ENCODE peak calls at places on chromosomes 3 and 15, in nine cellular contexts. D is activated T-cell treated with anti-CD3 and anti-CD28 coated beads for 1 hour, Y is M059J, C is tibial nerve, G is substantia nigra, T is NCI-H460, R is T-helper 2 cell, Q is right cardiac atrium, B is adrenal gland. J is an unnamed sample.

GRCh38 chr15:50353251-50353998 is 1.6 kb downstream of the GABPB1 start:
- DNase-seq in Q (no peak), R (no peak), G (no peak), D (no peak), C (no peak), B (no peak), T (no peak), Y (peak; percentile 84), J (no peak)

GRCh38 chr3:14297305-14297704 is 105.1 kb upstream of the SLC6A6 start:
- DNase-seq in D (no peak), T (no peak), R (no peak), Y (no peak), B (no peak), C (no peak), G (no peak), Q (no peak), J (no peak)

GRCh38 chr3:41111011-41111410 is 88.3 kb upstream of the CTNNB1 start:
- DNase-seq in R (no peak), G (no peak), Q (no peak), B (no peak), T (no peak), D (no peak), C (no peak), Y (no peak), J (no peak)

GRCh38 chr15:80906159-80906775 is 83.4 kb downstream of the MESD start:
- DNase-seq in Q (no peak), T (no peak), B (peak; percentile 32), G (no peak), C (no peak), Y (peak; percentile 87), R (no peak), D (no peak), J (no peak)

GRCh38 chr15:98649621-98649995 is 1.3 kb downstream of the IGF1R start:
- DNase-seq in T (no peak), B (peak; percentile 47), R (no peak), Y (peak; percentile 31), C (no peak), G (no peak), Q (peak; percentile 83), D (peak; percentile 44), J (peak; percentile 30)

GRCh38 chr15:52233405-52233804 is 42.2 kb upstream of the GNB5 start:
- DNase-seq in T (no peak), Q (no peak), G (no peak), D (no peak), C (no peak), Y (no peak), R (no peak), B (no peak), J (no peak)

GRCh38 chr3:152858170-152858800 is 23.4 kb downstream of the P2RY1 start:
- DNase-seq in B (no peak), Y (no peak), Q (no peak), C (no peak), T (no peak), R (no peak), D (no peak), G (no peak), J (no peak)

GRCh38 chr3:119240101-119240581 is 537 bp downstream of the B4GALT4 start:
- DNase-seq in D (no peak), R (no peak), G (no peak), Y (peak; percentile 40), Q (no peak), B (peak; percentile 49), C (no peak), T (no peak), J (no peak)

GRCh38 chr3:16183601-16184270 is 9.3 kb downstream of the GALNT15 start:
- DNase-seq in T (no peak), D (no peak), R (no peak), B (peak; percentile 53), Q (no peak), G (no peak), Y (peak; percentile 83), C (no peak), J (no peak)

GRCh38 chr15:99275061-99275460 is 23.8 kb downstream of the LRRC28 start:
- DNase-seq in T (no peak), G (no peak), Y (no peak), C (no peak), B (no peak), Q (no peak), D (no peak), R (no peak), J (no peak)

GRCh38 chr3:41681479-41681878 is 280.4 kb downstream of the ULK4 start:
- DNase-seq in D (no peak), T (peak; percentile 41), C (no peak), B (no peak), Y (peak; percentile 96), Q (no peak), R (no peak), G (no peak), J (no peak)

GRCh38 chr15:65690778-65691177 is 69.0 kb downstream of the SLC24A1 start:
- DNase-seq in C (no peak), T (no peak), G (no peak), B (no peak), Y (no peak), R (no peak), D (no peak), Q (no peak), J (no peak)

GRCh38 chr3:16801698-16802097 is 83.1 kb upstream of the PLCL2 start:
- DNase-seq in Q (no peak), Y (peak; percentile 40), G (no peak), D (no peak), T (no peak), C (no peak), B (no peak), R (no peak), J (no peak)

GRCh38 chr3:57587946-57588345 is 9.2 kb downstream of the ARF4 start:
- DNase-seq in C (no peak), Y (no peak), Q (no peak), B (no peak), R (no peak), D (no peak), T (no peak), G (no peak), J (no peak)

GRCh38 chr3:31920310-31920709 is 60.8 kb downstream of the OSBPL10 start:
- DNase-seq in C (no peak), G (no peak), T (no peak), R (no peak), D (no peak), B (no peak), Y (no peak), Q (no peak), J (no peak)

GRCh38 chr15:59369597-59369996 is 3.1 kb downstream of the MYO1E start:
- DNase-seq in Y (peak; percentile 56), D (no peak), Q (no peak), R (no peak), G (no peak), B (no peak), C (no peak), T (no peak), J (no peak)

GRCh38 chr3:151085889-151086483 is 522 bp downstream of the MED12L start:
- DNase-seq in B (peak; percentile 35), R (no peak), C (no peak), D (no peak), T (no peak), G (no peak), Q (peak; percentile 59), Y (peak; percentile 21), J (peak; percentile 42)

GRCh38 chr3:171028779-171029232 is 2.3 kb upstream of the SLC2A2 start:
- DNase-seq in D (no peak), Y (peak; percentile 96), G (no peak), B (no peak), R (no peak), Q (no peak), C (no peak), T (no peak), J (no peak)

GRCh38 chr3:156323466-156323865 is 203.1 kb downstream of the KCNAB1 start:
- DNase-seq in D (no peak), G (no peak), T (no peak), C (no peak), R (no peak), B (no peak), Q (no peak), Y (peak; percentile 70), J (no peak)

GRCh38 chr3:123584284-123584987 is 417 bp downstream of the HACD2 start:
- DNase-seq in B (peak; percentile 57), Y (peak; percentile 59), D (no peak), R (peak; percentile 5), G (peak; percentile 78), C (peak; percentile 18), Q (peak; percentile 85), T (no peak), J (no peak)

GRCh38 chr3:30227571-30228301 is 378.7 kb upstream of the TGFBR2 start:
- DNase-seq in B (no peak), Q (no peak), G (no peak), C (no peak), Y (peak; percentile 73), T (peak; percentile 62), D (no peak), R (no peak), J (no peak)

GRCh38 chr15:42282344-42282743 is 9.1 kb upstream of the TMEM87A start:
- DNase-seq in C (no peak), B (no peak), T (no peak), D (no peak), Y (no peak), Q (no peak), G (no peak), R (no peak), J (no peak)

GRCh38 chr15:45521596-45522167 is 873 bp downstream of the SLC30A4 start:
- DNase-seq in R (no peak), C (no peak), Q (no peak), G (no peak), D (no peak), T (no peak), Y (peak; percentile 19), B (no peak), J (peak; percentile 13)

GRCh38 chr15:72873379-72874233 is 90.0 kb upstream of the ADPGK start:
- DNase-seq in R (no peak), Q (peak; percentile 57), C (no peak), Y (no peak), G (no peak), B (no peak), D (no peak), T (no peak), J (no peak)

GRCh38 chr3:39362812-39363211 is 20.4 kb upstream of the SLC25A38 start:
- DNase-seq in T (no peak), B (no peak), R (no peak), G (no peak), Q (no peak), Y (no peak), D (no peak), C (no peak), J (no peak)

GRCh38 chr3:18046131-18046530 is 303.7 kb upstream of the TBC1D5 start:
- DNase-seq in R (no peak), Y (no peak), B (no peak), C (no peak), T (no peak), Q (no peak), G (no peak), D (no peak), J (no peak)

GRCh38 chr3:71702131-71703024 is 22.8 kb downstream of the EIF4E3 start:
- DNase-seq in C (no peak), B (no peak), R (no peak), G (no peak), Q (no peak), D (peak; percentile 12), Y (no peak), T (no peak), J (no peak)

GRCh38 chr3:34876997-34877396 is 762.3 kb upstream of the ARPP21 start:
- DNase-seq in G (no peak), T (no peak), Y (no peak), D (no peak), Q (no peak), R (no peak), C (no peak), B (no peak), J (no peak)

GRCh38 chr3:194080913-194081800 is 54.8 kb upstream of the HES1 start:
- DNase-seq in B (no peak), T (no peak), Q (no peak), G (no peak), R (no peak), C (no peak), Y (no peak), D (no peak), J (no peak)

GRCh38 chr3:98918586-98918985 is 17.1 kb upstream of the DCBLD2 start:
- DNase-seq in Q (no peak), B (no peak), D (no peak), R (no peak), G (no peak), Y (no peak), C (no peak), T (no peak), J (no peak)

GRCh38 chr3:49924683-49925082 is 4.9 kb downstream of the MON1A start:
- DNase-seq in R (no peak), G (no peak), B (no peak), C (no peak), Q (no peak), Y (peak; percentile 73), D (no peak), T (no peak), J (no peak)

J was measured in GM12891.